ENCODE peak calls at places on chromosomes 3 and 15, in five cellular contexts. V, U, I, R and J are unnamed samples.

GRCh38 chr3:52682016-52682415 is 3.7 kb downstream of the PBRM1 start:
- DNase-seq in I (peak; percentile 81), V (no peak), U (peak; percentile 27), R (no peak), J (peak; percentile 84)

GRCh38 chr15:77895742-77896141 is 181.8 kb downstream of the TBC1D2B start:
- DNase-seq in I (no peak), V (no peak), U (no peak), R (no peak), J (no peak)

GRCh38 chr3:70861234-70861633 is 548.8 kb upstream of the MDFIC2 start:
- DNase-seq in U (no peak), R (no peak), I (peak; percentile 87), V (no peak), J (peak; percentile 49)

GRCh38 chr3:195556390-195556789 is 13.3 kb upstream of the PPP1R2 start:
- DNase-seq in I (no peak), V (no peak), R (no peak), U (peak; percentile 47), J (peak; percentile 22)

GRCh38 chr3:153830552-153830951 is 290.6 kb upstream of the ARHGEF26 start:
- DNase-seq in R (no peak), V (no peak), I (no peak), U (no peak), J (no peak)

GRCh38 chr3:197750396-197750831 is 731 bp downstream of the FYTTD1 start:
- DNase-seq in V (peak; percentile 72), R (peak; percentile 39), I (peak; percentile 70), U (peak; percentile 78), J (peak; percentile 75)

GRCh38 chr15:86231864-86232801 is 152.5 kb downstream of the AGBL1 start:
- DNase-seq in I (peak; percentile 26), V (peak; percentile 52), R (no peak), U (peak; percentile 62), J (peak; percentile 24)

GRCh38 chr3:36714343-36714742 is 50.0 kb downstream of the DCLK3 start:
- DNase-seq in R (no peak), I (peak; percentile 70), U (no peak), V (no peak), J (peak; percentile 76)

GRCh38 chr3:69948246-69948862 is 51.2 kb upstream of the SAMMSON start:
- DNase-seq in R (no peak), U (peak; percentile 49), I (peak; percentile 51), V (no peak), J (peak; percentile 64)

GRCh38 chr3:52393131-52393807 is 51.6 kb downstream of the SEMA3G start:
- DNase-seq in R (no peak), V (no peak), I (no peak), U (no peak), J (no peak)

GRCh38 chr15:58748787-58749531 is 548 bp downstream of the ADAM10 start:
- DNase-seq in R (peak; percentile 16), I (peak; percentile 42), V (peak; percentile 66), U (peak; percentile 77), J (peak; percentile 47)

GRCh38 chr3:46881819-46882376 is 4.4 kb downstream of the PTH1R start:
- DNase-seq in I (no peak), V (no peak), R (no peak), U (peak; percentile 72), J (peak; percentile 34)

GRCh38 chr3:46884427-46884826 is 6.9 kb downstream of the PTH1R start:
- DNase-seq in U (no peak), I (no peak), R (no peak), V (no peak), J (no peak)

GRCh38 chr3:46883252-46884185 is 6.0 kb downstream of the PTH1R start:
- DNase-seq in I (no peak), V (no peak), U (peak; percentile 79), R (no peak), J (no peak)

GRCh38 chr3:46880884-46881818 is 3.6 kb downstream of the PTH1R start:
- DNase-seq in V (no peak), I (no peak), R (no peak), U (no peak), J (no peak)

GRCh38 chr3:46882377-46883015 is 5.0 kb downstream of the PTH1R start:
- DNase-seq in I (no peak), V (no peak), U (peak; percentile 61), R (no peak), J (no peak)
- H3K4me3 ChIP-seq in I (peak overlapping the region; percentile 55), V (peak overlapping the region; percentile 43), U (peak overlapping the region; percentile 51), R (no peak overlapping the region), J (peak overlapping the region; percentile 43)

GRCh38 chr15:88634449-88634848 is 4.4 kb upstream of the ISG20 start:
- DNase-seq in V (no peak), U (no peak), I (no peak), R (no peak), J (no peak)

GRCh38 chr15:88635343-88635742 is 3.5 kb upstream of the ISG20 start:
- DNase-seq in V (no peak), U (no peak), I (peak; percentile 33), R (peak; percentile 36), J (no peak)

GRCh38 chr15:88636654-88637053 is 2.2 kb upstream of the ISG20 start:
- DNase-seq in I (no peak), V (no peak), U (no peak), R (no peak), J (no peak)

GRCh38 chr15:88637436-88637835 is 1.4 kb upstream of the ISG20 start:
- DNase-seq in I (no peak), U (no peak), V (no peak), R (no peak), J (no peak)

GRCh38 chr15:88636039-88636438 is 2.8 kb upstream of the ISG20 start:
- DNase-seq in U (no peak), R (peak; percentile 80), V (peak; percentile 81), I (no peak), J (no peak)
- H3K4me3 ChIP-seq in U (no peak overlapping the region), R (peak overlapping the region; percentile 83), V (peak overlapping the region; percentile 63), I (no peak overlapping the region), J (no peak overlapping the region)

DNA sequence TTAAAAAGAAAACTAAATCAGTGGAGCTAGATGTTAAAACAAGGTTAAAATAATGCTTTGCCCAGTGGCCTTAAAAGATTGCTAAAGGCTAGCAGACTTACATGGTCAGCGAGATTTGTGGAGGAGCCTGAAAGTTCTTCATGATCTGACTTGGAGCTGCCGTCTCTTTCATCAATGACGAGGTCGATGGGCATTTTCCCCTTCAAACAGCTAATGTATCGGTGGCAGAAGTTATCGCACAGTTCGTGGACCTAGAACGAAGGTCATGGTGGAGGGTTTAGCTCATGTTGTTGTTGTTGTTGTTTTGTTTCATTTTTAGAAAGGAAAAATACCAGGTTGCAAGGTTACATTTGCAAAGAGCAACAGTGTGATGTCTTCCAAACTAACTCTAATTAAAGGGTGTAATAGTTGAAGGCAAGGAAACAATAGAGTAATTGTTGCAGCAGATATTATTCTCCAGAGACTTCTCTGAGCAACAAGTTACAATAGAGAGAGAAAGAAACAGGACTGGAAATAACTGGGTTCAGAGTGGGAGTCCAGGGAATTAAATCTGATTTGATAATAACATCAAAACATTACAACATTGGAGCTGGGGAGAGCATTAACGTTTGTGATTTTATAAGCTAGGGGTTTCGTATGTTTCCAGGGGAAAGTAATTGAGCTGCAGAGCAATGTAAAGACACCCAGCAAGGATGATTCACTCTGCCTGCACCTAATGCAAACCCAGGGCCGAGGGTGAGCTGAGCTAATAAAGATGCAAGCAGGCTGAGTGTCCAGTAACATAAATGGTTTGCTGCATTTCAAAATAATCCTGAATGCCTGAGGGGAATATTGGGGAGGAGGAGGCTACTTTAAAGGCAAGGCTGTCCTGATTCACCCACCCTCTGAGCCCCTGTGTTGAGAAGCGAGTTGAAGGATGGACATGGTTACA is 6.6 kb downstream of the MEIS2 start:
- DNase-seq in V (no peak), R (no peak), I (no peak), U (no peak), J (peak; percentile 84)
- H3K4me3 ChIP-seq in V (no peak overlapping the region), R (no peak overlapping the region), I (peak overlapping the region; percentile 40), U (peak overlapping the region; percentile 98), J (peak overlapping the region; percentile 29)

GRCh38 chr3:15982243-15982642 is 184.5 kb upstream of the ANKRD28 start:
- DNase-seq in V (no peak), R (no peak), I (no peak), U (no peak), J (no peak)

GRCh38 chr3:15982667-15983145 is 184.9 kb upstream of the ANKRD28 start:
- DNase-seq in U (no peak), R (no peak), I (peak; percentile 96), V (no peak), J (peak; percentile 96)

GRCh38 chr3:15979900-15980299 is 182.1 kb upstream of the ANKRD28 start:
- DNase-seq in U (no peak), I (no peak), R (no peak), V (no peak), J (no peak)

GRCh38 chr3:15983232-15983631 is 185.5 kb upstream of the ANKRD28 start:
- DNase-seq in V (no peak), I (peak; percentile 94), U (no peak), R (no peak), J (peak; percentile 68)

DNA sequence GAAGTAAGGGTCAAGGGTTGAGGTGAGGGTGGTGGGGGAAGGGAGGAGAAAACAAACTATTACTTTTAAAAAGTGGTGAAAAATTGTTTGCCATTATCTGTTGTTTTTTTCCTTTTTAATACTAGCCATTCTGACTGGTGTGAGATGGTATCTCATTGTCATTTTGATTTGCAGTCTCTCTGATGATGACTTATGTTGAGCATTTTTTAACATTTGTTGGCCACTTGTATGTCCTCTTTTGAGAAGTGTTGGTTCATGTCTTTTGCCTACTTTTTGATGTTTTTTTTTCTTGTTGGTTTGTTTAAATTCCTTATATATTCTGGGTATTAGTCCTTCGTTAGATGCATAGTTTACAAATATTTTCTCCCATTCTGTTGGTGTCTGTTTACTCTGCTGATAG is 185.9 kb upstream of the ANKRD28 start:
- DNase-seq in I (peak; percentile 43), R (no peak), V (no peak), U (no peak), J (no peak)
- H3K4me3 ChIP-seq in I (peak overlapping the region; percentile 53), R (no peak overlapping the region), V (no peak overlapping the region), U (no peak overlapping the region), J (no peak overlapping the region)

GRCh38 chr15:66149871-66150270 is 103.7 kb downstream of the MEGF11 start:
- DNase-seq in R (no peak), U (no peak), V (no peak), I (no peak), J (no peak)

GRCh38 chr15:66152650-66153049 is 100.9 kb downstream of the MEGF11 start:
- DNase-seq in V (no peak), U (no peak), I (no peak), R (no peak), J (no peak)

GRCh38 chr15:66153549-66154415 is 99.8 kb downstream of the MEGF11 start:
- DNase-seq in R (no peak), V (no peak), I (no peak), U (no peak), J (no peak)

GRCh38 chr15:66154581-66154980 is 99.0 kb downstream of the MEGF11 start:
- DNase-seq in U (no peak), V (no peak), I (no peak), R (no peak), J (no peak)

GRCh38 chr15:66151809-66152208 is 101.7 kb downstream of the MEGF11 start:
- DNase-seq in V (no peak), I (no peak), R (no peak), U (no peak), J (no peak)
- H3K4me3 ChIP-seq in V (no peak overlapping the region), I (no peak overlapping the region), R (no peak overlapping the region), U (no peak overlapping the region), J (no peak overlapping the region)

DNA sequence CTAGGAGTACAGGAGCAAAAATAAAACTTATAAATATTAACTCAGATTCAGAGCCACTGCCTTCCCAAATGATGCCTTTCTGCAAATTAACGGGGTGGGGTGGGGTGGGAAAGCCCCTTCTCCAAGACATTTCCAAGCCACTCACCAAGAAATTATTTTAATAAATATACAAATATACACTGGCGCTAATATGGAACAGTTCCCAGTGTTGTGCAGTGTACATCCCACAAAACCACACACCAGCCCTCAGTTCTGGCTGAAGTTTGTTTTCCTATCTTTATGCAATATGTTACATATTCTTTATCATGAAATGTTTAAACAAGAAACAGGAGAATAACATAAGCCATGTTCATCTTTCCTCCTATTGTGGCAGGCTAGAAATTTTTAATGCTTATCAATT is 53.0 kb upstream of the GYG1 start:
- DNase-seq in I (no peak), V (no peak), U (no peak), R (no peak), J (no peak)
- H3K4me3 ChIP-seq in I (no peak overlapping the region), V (no peak overlapping the region), U (no peak overlapping the region), R (no peak overlapping the region), J (no peak overlapping the region)